ENCODE peak calls at places on chromosome 10, in eight cellular contexts. One of them, this sample, is unnamed.

GRCh38 chr10:74813371-74813770 is 13.0 kb upstream of the KAT6B start:
- DNase-seq in sigmoid colon: no peak
- DNase-seq in GM12892: no peak
- DNase-seq in breast epithelium: no peak
- DNase-seq in GM12891: no peak
- DNase-seq in H1: no peak
- DNase-seq in K562: no peak
- DNase-seq in stomach: no peak
- DNase-seq in this sample: no peak

GRCh38 chr10:96797485-96797884 is 34.6 kb upstream of the LCOR start:
- DNase-seq in breast epithelium: no peak
- DNase-seq in sigmoid colon: no peak
- DNase-seq in K562: no peak
- DNase-seq in GM12892: no peak
- DNase-seq in stomach: no peak
- DNase-seq in GM12891: no peak
- DNase-seq in H1: no peak
- DNase-seq in this sample: no peak

GRCh38 chr10:132382231-132382922 is 14.6 kb upstream of the PWWP2B start:
- DNase-seq in stomach: no peak
- DNase-seq in H1: no peak
- DNase-seq in sigmoid colon: peak; percentile 22
- DNase-seq in breast epithelium: no peak
- DNase-seq in GM12891: no peak
- DNase-seq in K562: no peak
- DNase-seq in GM12892: no peak
- DNase-seq in this sample: peak; percentile 4

GRCh38 chr10:6737080-6737641 is 157.1 kb upstream of the PRKCQ start:
- DNase-seq in sigmoid colon: no peak
- DNase-seq in GM12892: no peak
- DNase-seq in stomach: no peak
- DNase-seq in breast epithelium: no peak
- DNase-seq in H1: peak; percentile 29
- DNase-seq in K562: no peak
- DNase-seq in GM12891: no peak
- DNase-seq in this sample: no peak

GRCh38 chr10:68559872-68560200 is 301 bp upstream of the TET1 start:
- DNase-seq in GM12892: no peak
- DNase-seq in breast epithelium: no peak
- DNase-seq in GM12891: no peak
- DNase-seq in H1: no peak
- DNase-seq in stomach: no peak
- DNase-seq in K562: no peak
- DNase-seq in sigmoid colon: peak; percentile 69
- DNase-seq in this sample: no peak

GRCh38 chr10:14403846-14404623 is 73.3 kb upstream of the FRMD4A start:
- DNase-seq in H1: no peak
- DNase-seq in stomach: no peak
- DNase-seq in K562: no peak
- DNase-seq in GM12891: no peak
- DNase-seq in GM12892: no peak
- DNase-seq in sigmoid colon: no peak
- DNase-seq in breast epithelium: no peak
- DNase-seq in this sample: no peak

GRCh38 chr10:101536800-101537199 is 51.3 kb downstream of the POLL start:
- DNase-seq in breast epithelium: no peak
- DNase-seq in K562: peak; percentile 26
- DNase-seq in stomach: no peak
- DNase-seq in H1: no peak
- DNase-seq in GM12891: no peak
- DNase-seq in GM12892: no peak
- DNase-seq in sigmoid colon: no peak
- DNase-seq in this sample: no peak

GRCh38 chr10:58300676-58301075 is 31.7 kb downstream of the CISD1 start:
- DNase-seq in GM12891: no peak
- DNase-seq in GM12892: no peak
- DNase-seq in H1: no peak
- DNase-seq in stomach: no peak
- DNase-seq in breast epithelium: no peak
- DNase-seq in sigmoid colon: no peak
- DNase-seq in K562: no peak
- DNase-seq in this sample: no peak

GRCh38 chr10:104424719-104425118 is 71.1 kb downstream of the CFAP58 start:
- DNase-seq in breast epithelium: no peak
- DNase-seq in sigmoid colon: no peak
- DNase-seq in GM12892: peak; percentile 6
- DNase-seq in stomach: no peak
- DNase-seq in K562: no peak
- DNase-seq in GM12891: no peak
- DNase-seq in H1: no peak
- DNase-seq in this sample: no peak

GRCh38 chr10:62858364-62858763 is 42.2 kb upstream of the EGR2 start:
- DNase-seq in breast epithelium: no peak
- DNase-seq in sigmoid colon: no peak
- DNase-seq in GM12892: no peak
- DNase-seq in stomach: no peak
- DNase-seq in K562: no peak
- DNase-seq in GM12891: no peak
- DNase-seq in H1: no peak
- DNase-seq in this sample: no peak

GRCh38 chr10:11823122-11823988 is at the start of gene PROSER2:
- DNase-seq in sigmoid colon: no peak
- DNase-seq in GM12892: peak; percentile 53
- DNase-seq in stomach: peak; percentile 72
- DNase-seq in GM12891: peak; percentile 66
- DNase-seq in H1: no peak
- DNase-seq in breast epithelium: peak; percentile 56
- DNase-seq in K562: peak; percentile 82
- DNase-seq in this sample: peak; percentile 65

GRCh38 chr10:27258838-27259532 is 18.4 kb upstream of the ACBD5 start:
- DNase-seq in GM12891: no peak
- DNase-seq in GM12892: no peak
- DNase-seq in stomach: peak; percentile 31
- DNase-seq in sigmoid colon: no peak
- DNase-seq in H1: no peak
- DNase-seq in breast epithelium: no peak
- DNase-seq in K562: no peak
- DNase-seq in this sample: peak; percentile 27

GRCh38 chr10:17009228-17009700 is 120.3 kb downstream of the CUBN start:
- DNase-seq in GM12892: no peak
- DNase-seq in GM12891: no peak
- DNase-seq in H1: no peak
- DNase-seq in sigmoid colon: no peak
- DNase-seq in K562: no peak
- DNase-seq in breast epithelium: no peak
- DNase-seq in stomach: no peak
- DNase-seq in this sample: no peak

GRCh38 chr10:131806646-131807317 is 94.0 kb upstream of the PPP2R2D start:
- DNase-seq in sigmoid colon: peak; percentile 35
- DNase-seq in GM12891: no peak
- DNase-seq in stomach: peak; percentile 10
- DNase-seq in GM12892: no peak
- DNase-seq in H1: no peak
- DNase-seq in breast epithelium: no peak
- DNase-seq in K562: no peak
- DNase-seq in this sample: no peak

GRCh38 chr10:63042256-63042655 is 90.9 kb upstream of the NRBF2 start:
- DNase-seq in K562: no peak
- DNase-seq in GM12892: no peak
- DNase-seq in breast epithelium: no peak
- DNase-seq in stomach: no peak
- DNase-seq in sigmoid colon: no peak
- DNase-seq in GM12891: no peak
- DNase-seq in H1: no peak
- DNase-seq in this sample: no peak

GRCh38 chr10:132714096-132714721 is 71.7 kb downstream of the NKX6-2 start:
- DNase-seq in sigmoid colon: peak; percentile 67
- DNase-seq in H1: peak; percentile 5
- DNase-seq in GM12892: no peak
- DNase-seq in K562: no peak
- DNase-seq in stomach: peak; percentile 60
- DNase-seq in breast epithelium: peak; percentile 48
- DNase-seq in GM12891: no peak
- DNase-seq in this sample: no peak

GRCh38 chr10:4459531-4459930 is 366.5 kb upstream of the AKR1E2 start:
- DNase-seq in H1: no peak
- DNase-seq in K562: no peak
- DNase-seq in GM12892: no peak
- DNase-seq in GM12891: no peak
- DNase-seq in breast epithelium: no peak
- DNase-seq in sigmoid colon: no peak
- DNase-seq in stomach: no peak
- DNase-seq in this sample: no peak

GRCh38 chr10:76397210-76397881 is 965.9 kb downstream of the LRMDA start:
- DNase-seq in GM12891: no peak
- DNase-seq in stomach: no peak
- DNase-seq in breast epithelium: no peak
- DNase-seq in sigmoid colon: peak; percentile 94
- DNase-seq in K562: no peak
- DNase-seq in GM12892: no peak
- DNase-seq in H1: no peak
- DNase-seq in this sample: no peak

GRCh38 chr10:70651661-70652060 is 20.6 kb upstream of the ADAMTS14 start:
- DNase-seq in H1: no peak
- DNase-seq in GM12892: no peak
- DNase-seq in breast epithelium: no peak
- DNase-seq in sigmoid colon: no peak
- DNase-seq in stomach: no peak
- DNase-seq in K562: no peak
- DNase-seq in GM12891: no peak
- DNase-seq in this sample: no peak

GRCh38 chr10:113549856-113550255 is 3.0 kb upstream of the HABP2 start:
- DNase-seq in sigmoid colon: no peak
- DNase-seq in H1: no peak
- DNase-seq in GM12892: no peak
- DNase-seq in breast epithelium: no peak
- DNase-seq in K562: no peak
- DNase-seq in stomach: no peak
- DNase-seq in GM12891: no peak
- DNase-seq in this sample: no peak

GRCh38 chr10:113553149-113553548 is 296 bp downstream of the HABP2 start:
- DNase-seq in stomach: no peak
- DNase-seq in sigmoid colon: no peak
- DNase-seq in H1: no peak
- DNase-seq in GM12891: no peak
- DNase-seq in GM12892: no peak
- DNase-seq in breast epithelium: no peak
- DNase-seq in K562: no peak
- DNase-seq in this sample: no peak

GRCh38 chr10:113552723-113553122 is at the start of gene HABP2:
- DNase-seq in breast epithelium: no peak
- DNase-seq in GM12892: no peak
- DNase-seq in K562: no peak
- DNase-seq in sigmoid colon: no peak
- DNase-seq in GM12891: no peak
- DNase-seq in stomach: no peak
- DNase-seq in H1: no peak
- DNase-seq in this sample: no peak

GRCh38 chr10:113550365-113550764 is 2.5 kb upstream of the HABP2 start:
- DNase-seq in K562: no peak
- DNase-seq in sigmoid colon: no peak
- DNase-seq in GM12891: no peak
- DNase-seq in breast epithelium: no peak
- DNase-seq in GM12892: no peak
- DNase-seq in stomach: no peak
- DNase-seq in H1: no peak
- DNase-seq in this sample: no peak

DNA sequence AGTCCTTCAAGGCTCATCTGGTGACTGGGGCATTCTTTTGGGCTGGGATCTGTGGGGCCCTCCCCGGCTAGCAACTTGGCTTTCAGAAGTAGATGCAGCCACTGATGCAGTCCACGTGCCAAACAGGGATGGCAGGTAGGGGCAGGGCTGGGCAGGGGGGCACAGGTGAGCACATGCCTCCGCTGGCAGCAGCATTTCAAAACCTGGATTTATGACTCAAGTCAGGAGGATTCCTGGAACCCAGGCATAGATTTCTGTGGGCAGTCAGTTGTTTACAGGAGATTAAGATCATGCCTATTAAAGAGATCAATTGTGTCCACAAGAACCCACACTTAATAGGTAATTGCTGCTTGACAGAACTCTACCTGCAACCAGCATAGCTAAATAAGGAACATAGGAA is 839 bp upstream of the HABP2 start:
- DNase-seq in stomach: peak; percentile 36
- DNase-seq in H1: no peak
- DNase-seq in GM12892: no peak
- DNase-seq in GM12891: no peak
- DNase-seq in K562: no peak
- DNase-seq in breast epithelium: no peak
- DNase-seq in sigmoid colon: no peak
- DNase-seq in this sample: no peak
- TF ChIP-seq POLR2AphosphoS5 in stomach: no peak
- TF ChIP-seq POLR2AphosphoS5 in H1: no peak
- TF ChIP-seq POLR2AphosphoS5 in GM12892: no peak
- TF ChIP-seq POLR2AphosphoS5 in GM12891: no peak
- TF ChIP-seq POLR2AphosphoS5 in K562: no peak
- TF ChIP-seq POLR2AphosphoS5 in breast epithelium: no peak
- TF ChIP-seq POLR2AphosphoS5 in sigmoid colon: no peak
- TF ChIP-seq POLR2AphosphoS5 in this sample: no peak

GRCh38 chr10:93462881-93463280 is 19.3 kb downstream of the MYOF start:
- DNase-seq in breast epithelium: no peak
- DNase-seq in H1: no peak
- DNase-seq in K562: no peak
- DNase-seq in sigmoid colon: peak; percentile 68
- DNase-seq in stomach: no peak
- DNase-seq in GM12892: no peak
- DNase-seq in GM12891: no peak
- DNase-seq in this sample: no peak
- TF ChIP-seq POLR2AphosphoS5 in breast epithelium: peak; percentile 49
- TF ChIP-seq POLR2AphosphoS5 in H1: no peak
- TF ChIP-seq POLR2AphosphoS5 in K562: no peak
- TF ChIP-seq POLR2AphosphoS5 in sigmoid colon: peak; percentile 46
- TF ChIP-seq POLR2AphosphoS5 in stomach: peak; percentile 53
- TF ChIP-seq POLR2AphosphoS5 in GM12892: no peak
- TF ChIP-seq POLR2AphosphoS5 in GM12891: no peak
- TF ChIP-seq POLR2AphosphoS5 in this sample: peak; percentile 25

DNA sequence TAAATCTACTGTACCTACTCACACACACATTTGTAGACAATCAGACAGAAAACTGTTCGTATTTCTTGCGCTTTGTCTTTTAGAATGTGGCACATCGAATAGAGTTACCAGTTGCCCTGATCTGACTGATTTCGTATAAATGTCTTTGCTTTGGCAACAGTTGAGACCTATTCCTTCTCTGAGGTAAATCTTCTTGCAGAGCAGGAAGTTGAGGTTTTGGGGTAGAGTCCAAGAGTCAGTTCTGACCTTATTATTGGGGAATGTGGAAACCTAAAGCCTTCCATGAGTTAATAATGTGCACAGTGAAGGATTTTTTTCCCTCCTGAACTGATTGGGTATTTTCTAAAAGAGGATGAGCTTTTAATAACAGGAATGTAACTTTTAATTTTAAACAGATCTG is 135.3 kb downstream of the KIAA1217 start:
- DNase-seq in K562: no peak
- DNase-seq in breast epithelium: no peak
- DNase-seq in GM12892: no peak
- DNase-seq in sigmoid colon: no peak
- DNase-seq in GM12891: no peak
- DNase-seq in stomach: no peak
- DNase-seq in H1: no peak
- DNase-seq in this sample: no peak
- TF ChIP-seq POLR2AphosphoS5 in K562: no peak
- TF ChIP-seq POLR2AphosphoS5 in breast epithelium: no peak
- TF ChIP-seq POLR2AphosphoS5 in GM12892: no peak
- TF ChIP-seq POLR2AphosphoS5 in sigmoid colon: no peak
- TF ChIP-seq POLR2AphosphoS5 in GM12891: no peak
- TF ChIP-seq POLR2AphosphoS5 in stomach: peak; percentile 37
- TF ChIP-seq POLR2AphosphoS5 in H1: no peak
- TF ChIP-seq POLR2AphosphoS5 in this sample: no peak

GRCh38 chr10:21518629-21519321 is 6.7 kb downstream of the SKIDA1 start:
- DNase-seq in GM12891: no peak
- DNase-seq in breast epithelium: no peak
- DNase-seq in K562: no peak
- DNase-seq in stomach: no peak
- DNase-seq in GM12892: no peak
- DNase-seq in H1: no peak
- DNase-seq in sigmoid colon: no peak
- DNase-seq in this sample: no peak
- TF ChIP-seq POLR2AphosphoS5 in GM12891: no peak
- TF ChIP-seq POLR2AphosphoS5 in breast epithelium: no peak
- TF ChIP-seq POLR2AphosphoS5 in K562: no peak
- TF ChIP-seq POLR2AphosphoS5 in stomach: no peak
- TF ChIP-seq POLR2AphosphoS5 in GM12892: no peak
- TF ChIP-seq POLR2AphosphoS5 in H1: no peak
- TF ChIP-seq POLR2AphosphoS5 in sigmoid colon: peak; percentile 10
- TF ChIP-seq POLR2AphosphoS5 in this sample: no peak